ENCODE peak calls at places on chromosomes 13 and 19, in four cellular contexts. One of them, this sample, is unnamed.

GRCh38 chr13:60090579-60090978 is 73.1 kb downstream of the DIAPH3 start:
- DNase-seq in RWPE1: no peak
- DNase-seq in fibroblast of mammary gland: peak
- DNase-seq in GM06990: no peak
- DNase-seq in this sample: no peak

GRCh38 chr19:43774103-43774939 is 6.5 kb downstream of the KCNN4 start:
- DNase-seq in RWPE1: no peak
- DNase-seq in fibroblast of mammary gland: peak
- DNase-seq in GM06990: no peak
- DNase-seq in this sample: no peak

GRCh38 chr13:99386911-99387788 is 80.0 kb upstream of the GPR183 start:
- DNase-seq in RWPE1: peak
- DNase-seq in fibroblast of mammary gland: peak
- DNase-seq in GM06990: peak
- DNase-seq in this sample: peak

GRCh38 chr13:28375250-28375930 is 119.5 kb downstream of the FLT1 start:
- DNase-seq in RWPE1: no peak
- DNase-seq in fibroblast of mammary gland: no peak
- DNase-seq in GM06990: no peak
- DNase-seq in this sample: peak

GRCh38 chr19:49421039-49421877 is 2.0 kb downstream of the PTH2 start:
- DNase-seq in RWPE1: peak
- DNase-seq in fibroblast of mammary gland: peak
- DNase-seq in GM06990: peak
- DNase-seq in this sample: peak

GRCh38 chr19:41364546-41365391 is 820 bp upstream of the B9D2 start:
- DNase-seq in RWPE1: no peak
- DNase-seq in fibroblast of mammary gland: no peak
- DNase-seq in GM06990: no peak
- DNase-seq in this sample: no peak

GRCh38 chr13:71522976-71523517 is 344.0 kb downstream of the DACH1 start:
- DNase-seq in RWPE1: no peak
- DNase-seq in fibroblast of mammary gland: no peak
- DNase-seq in GM06990: no peak
- DNase-seq in this sample: no peak

GRCh38 chr13:101942038-101942437 is 459.8 kb downstream of the FGF14 start:
- DNase-seq in RWPE1: peak
- DNase-seq in fibroblast of mammary gland: peak
- DNase-seq in GM06990: no peak
- DNase-seq in this sample: no peak

GRCh38 chr13:105363747-105364177 is 1171.7 kb downstream of the EFNB2 start:
- DNase-seq in RWPE1: no peak
- DNase-seq in fibroblast of mammary gland: no peak
- DNase-seq in GM06990: no peak
- DNase-seq in this sample: no peak

GRCh38 chr13:75356426-75356825 is 125.5 kb downstream of the TBC1D4 start:
- DNase-seq in RWPE1: no peak
- DNase-seq in fibroblast of mammary gland: no peak
- DNase-seq in GM06990: no peak
- DNase-seq in this sample: no peak

GRCh38 chr13:26811636-26812035 is 51.0 kb upstream of the GPR12 start:
- DNase-seq in RWPE1: no peak
- DNase-seq in fibroblast of mammary gland: no peak
- DNase-seq in GM06990: no peak
- DNase-seq in this sample: no peak

GRCh38 chr19:35549174-35549788 is 3.9 kb downstream of the TMEM147 start:
- DNase-seq in RWPE1: peak
- DNase-seq in fibroblast of mammary gland: peak
- DNase-seq in GM06990: peak
- DNase-seq in this sample: peak

GRCh38 chr13:113560645-113561416 is 23.7 kb upstream of the TFDP1 start:
- DNase-seq in RWPE1: no peak
- DNase-seq in fibroblast of mammary gland: no peak
- DNase-seq in GM06990: no peak
- DNase-seq in this sample: no peak

GRCh38 chr13:73934215-73934623 is 200.0 kb downstream of the KLF12 start:
- DNase-seq in RWPE1: peak
- DNase-seq in fibroblast of mammary gland: no peak
- DNase-seq in GM06990: no peak
- DNase-seq in this sample: no peak

GRCh38 chr19:5035817-5036732 is 67.2 kb downstream of the KDM4B start:
- DNase-seq in RWPE1: no peak
- DNase-seq in fibroblast of mammary gland: no peak
- DNase-seq in GM06990: no peak
- DNase-seq in this sample: no peak

GRCh38 chr13:101520672-101521071 is 68.2 kb downstream of the ITGBL1 start:
- DNase-seq in RWPE1: no peak
- DNase-seq in fibroblast of mammary gland: peak
- DNase-seq in GM06990: no peak
- DNase-seq in this sample: no peak

GRCh38 chr13:97659602-97660001 is 225.6 kb downstream of the RAP2A start:
- DNase-seq in RWPE1: no peak
- DNase-seq in fibroblast of mammary gland: peak
- DNase-seq in GM06990: no peak
- DNase-seq in this sample: no peak

GRCh38 chr19:34171539-34171876 is 796 bp upstream of the LSM14A start:
- DNase-seq in RWPE1: peak
- DNase-seq in fibroblast of mammary gland: peak
- DNase-seq in GM06990: no peak
- DNase-seq in this sample: no peak

GRCh38 chr19:45440259-45440638 is 16.5 kb upstream of the ERCC1 start:
- DNase-seq in RWPE1: no peak
- DNase-seq in fibroblast of mammary gland: no peak
- DNase-seq in GM06990: no peak
- DNase-seq in this sample: no peak

GRCh38 chr13:48494874-48495273 is 38.0 kb downstream of the RCBTB2 start:
- DNase-seq in RWPE1: no peak
- DNase-seq in fibroblast of mammary gland: no peak
- DNase-seq in GM06990: no peak
- DNase-seq in this sample: no peak

GRCh38 chr19:18895828-18896341 is at the start of gene CERS1:
- DNase-seq in RWPE1: no peak
- DNase-seq in fibroblast of mammary gland: no peak
- DNase-seq in GM06990: no peak
- DNase-seq in this sample: peak

GRCh38 chr19:43777163-43777700 is 3.5 kb downstream of the KCNN4 start:
- DNase-seq in RWPE1: no peak
- DNase-seq in fibroblast of mammary gland: no peak
- DNase-seq in GM06990: no peak
- DNase-seq in this sample: no peak

GRCh38 chr19:47026156-47026555 is 6.5 kb downstream of the NPAS1 start:
- DNase-seq in RWPE1: no peak
- DNase-seq in fibroblast of mammary gland: no peak
- DNase-seq in GM06990: no peak
- DNase-seq in this sample: no peak

GRCh38 chr19:4172861-4173473 is 9.4 kb downstream of the SIRT6 start:
- DNase-seq in RWPE1: peak
- DNase-seq in fibroblast of mammary gland: no peak
- DNase-seq in GM06990: no peak
- DNase-seq in this sample: no peak

GRCh38 chr13:39263033-39263432 is 224.8 kb downstream of the NHLRC3 start:
- DNase-seq in RWPE1: peak
- DNase-seq in fibroblast of mammary gland: peak
- DNase-seq in GM06990: no peak
- DNase-seq in this sample: peak

GRCh38 chr13:60494296-60494695 is 97.3 kb downstream of the TDRD3 start:
- DNase-seq in RWPE1: no peak
- DNase-seq in fibroblast of mammary gland: no peak
- DNase-seq in GM06990: no peak
- DNase-seq in this sample: no peak

GRCh38 chr19:10430505-10431253 is 10.3 kb downstream of the PDE4A start:
- DNase-seq in RWPE1: no peak
- DNase-seq in fibroblast of mammary gland: no peak
- DNase-seq in GM06990: peak
- DNase-seq in this sample: no peak

GRCh38 chr13:48571121-48571901 is 38.4 kb upstream of the RCBTB2 start:
- DNase-seq in RWPE1: no peak
- DNase-seq in fibroblast of mammary gland: peak
- DNase-seq in GM06990: no peak
- DNase-seq in this sample: no peak

GRCh38 chr19:33302175-33302973 is at the start of gene CEBPA:
- DNase-seq in RWPE1: peak
- DNase-seq in fibroblast of mammary gland: peak
- DNase-seq in GM06990: peak
- DNase-seq in this sample: peak

GRCh38 chr13:44068737-44069136 is 189.0 kb downstream of the LACC1 start:
- DNase-seq in RWPE1: peak
- DNase-seq in fibroblast of mammary gland: peak
- DNase-seq in GM06990: no peak
- DNase-seq in this sample: no peak

GRCh38 chr19:47273313-47274070 is 1.2 kb upstream of the INAFM1 start:
- DNase-seq in RWPE1: peak
- DNase-seq in fibroblast of mammary gland: peak
- DNase-seq in GM06990: peak
- DNase-seq in this sample: no peak

GRCh38 chr13:78137404-78138142 is 218.9 kb upstream of the EDNRB start:
- DNase-seq in RWPE1: peak
- DNase-seq in fibroblast of mammary gland: peak
- DNase-seq in GM06990: peak
- DNase-seq in this sample: peak

GRCh38 chr19:2802826-2803225 is 16.8 kb upstream of the ZNF554 start:
- DNase-seq in RWPE1: no peak
- DNase-seq in fibroblast of mammary gland: no peak
- DNase-seq in GM06990: no peak
- DNase-seq in this sample: no peak

GRCh38 chr19:52692431-52693008 is 42.3 kb downstream of the ZNF611 start:
- DNase-seq in RWPE1: no peak
- DNase-seq in fibroblast of mammary gland: no peak
- DNase-seq in GM06990: peak
- DNase-seq in this sample: no peak

GRCh38 chr19:52689804-52690394 is 44.9 kb downstream of the ZNF611 start:
- DNase-seq in RWPE1: peak
- DNase-seq in fibroblast of mammary gland: no peak
- DNase-seq in GM06990: peak
- DNase-seq in this sample: no peak

GRCh38 chr19:52691215-52691610 is 43.6 kb downstream of the ZNF611 start:
- DNase-seq in RWPE1: no peak
- DNase-seq in fibroblast of mammary gland: no peak
- DNase-seq in GM06990: no peak
- DNase-seq in this sample: no peak

GRCh38 chr19:52691737-52692136 is 43.1 kb downstream of the ZNF611 start:
- DNase-seq in RWPE1: no peak
- DNase-seq in fibroblast of mammary gland: no peak
- DNase-seq in GM06990: peak
- DNase-seq in this sample: peak

GRCh38 chr19:52690395-52691214 is 44.2 kb downstream of the ZNF611 start:
- DNase-seq in RWPE1: peak
- DNase-seq in fibroblast of mammary gland: peak
- DNase-seq in GM06990: peak
- DNase-seq in this sample: peak
- TF ChIP-seq CTCF in RWPE1: peak
- TF ChIP-seq CTCF in fibroblast of mammary gland: no peak
- TF ChIP-seq CTCF in GM06990: no peak
- TF ChIP-seq CTCF in this sample: no peak

GRCh38 chr19:37114001-37114400 is 35.8 kb downstream of the ZNF420 start:
- DNase-seq in RWPE1: no peak
- DNase-seq in fibroblast of mammary gland: no peak
- DNase-seq in GM06990: no peak
- DNase-seq in this sample: no peak
- TF ChIP-seq CTCF in RWPE1: no peak
- TF ChIP-seq CTCF in fibroblast of mammary gland: peak
- TF ChIP-seq CTCF in GM06990: no peak
- TF ChIP-seq CTCF in this sample: no peak

GRCh38 chr19:38367041-38367440 is 7.3 kb upstream of the PSMD8 start:
- DNase-seq in RWPE1: no peak
- DNase-seq in fibroblast of mammary gland: no peak
- DNase-seq in GM06990: no peak
- DNase-seq in this sample: no peak

GRCh38 chr19:38373907-38374331 is 452 bp upstream of the PSMD8 start:
- DNase-seq in RWPE1: no peak
- DNase-seq in fibroblast of mammary gland: no peak
- DNase-seq in GM06990: no peak
- DNase-seq in this sample: no peak

GRCh38 chr19:38371081-38371480 is 3.3 kb upstream of the PSMD8 start:
- DNase-seq in RWPE1: no peak
- DNase-seq in fibroblast of mammary gland: peak
- DNase-seq in GM06990: no peak
- DNase-seq in this sample: no peak

GRCh38 chr19:38369584-38369983 is 4.8 kb upstream of the PSMD8 start:
- DNase-seq in RWPE1: no peak
- DNase-seq in fibroblast of mammary gland: no peak
- DNase-seq in GM06990: no peak
- DNase-seq in this sample: no peak

GRCh38 chr19:38370299-38370698 is 4.1 kb upstream of the PSMD8 start:
- DNase-seq in RWPE1: no peak
- DNase-seq in fibroblast of mammary gland: no peak
- DNase-seq in GM06990: no peak
- DNase-seq in this sample: no peak
- TF ChIP-seq CTCF in RWPE1: no peak
- TF ChIP-seq CTCF in fibroblast of mammary gland: no peak
- TF ChIP-seq CTCF in GM06990: no peak
- TF ChIP-seq CTCF in this sample: no peak

GRCh38 chr13:29730253-29730652 is 120.2 kb downstream of the UBL3 start:
- DNase-seq in RWPE1: no peak
- DNase-seq in fibroblast of mammary gland: no peak
- DNase-seq in GM06990: no peak
- DNase-seq in this sample: no peak
- TF ChIP-seq CTCF in RWPE1: no peak
- TF ChIP-seq CTCF in fibroblast of mammary gland: peak
- TF ChIP-seq CTCF in GM06990: peak
- TF ChIP-seq CTCF in this sample: no peak

GRCh38 chr19:54160182-54160811 is 776 bp upstream of the LENG1 start:
- DNase-seq in RWPE1: peak
- DNase-seq in fibroblast of mammary gland: peak
- DNase-seq in GM06990: no peak
- DNase-seq in this sample: no peak

GRCh38 chr19:54160948-54161347 is 1.4 kb upstream of the LENG1 start:
- DNase-seq in RWPE1: no peak
- DNase-seq in fibroblast of mammary gland: no peak
- DNase-seq in GM06990: no peak
- DNase-seq in this sample: no peak

GRCh38 chr19:54156953-54157352 is 2.6 kb downstream of the LENG1 start:
- DNase-seq in RWPE1: no peak
- DNase-seq in fibroblast of mammary gland: no peak
- DNase-seq in GM06990: no peak
- DNase-seq in this sample: no peak

GRCh38 chr19:54159352-54160181 is at the start of gene LENG1:
- DNase-seq in RWPE1: peak
- DNase-seq in fibroblast of mammary gland: peak
- DNase-seq in GM06990: peak
- DNase-seq in this sample: peak

GRCh38 chr19:54158812-54159351 is 639 bp downstream of the LENG1 start:
- DNase-seq in RWPE1: no peak
- DNase-seq in fibroblast of mammary gland: peak
- DNase-seq in GM06990: no peak
- DNase-seq in this sample: no peak
- TF ChIP-seq CTCF in RWPE1: no peak
- TF ChIP-seq CTCF in fibroblast of mammary gland: no peak
- TF ChIP-seq CTCF in GM06990: no peak
- TF ChIP-seq CTCF in this sample: no peak